ENCODE peak calls at places on chromosome 18, in seven cellular contexts. F is stimulated activated CD8-positive, alpha-beta memory T cell treated with anti-CD3 and anti-CD28 coated beads, Interleukin-2, amount 100 ng/mL, for 48 hours; I is COR-L47; B is NCI-H2029 treated with DMSO at 0.1 percent for 48 hours; W is activated T-helper 9 cell treated with anti-CD3 and anti-CD28 coated beads, Interleukin-2, amount 50 U/mL, for 16 hours; D is Right ventricle myocardium superior; R is lower lobe of right lung. P is an unnamed sample.

GRCh38 chr18:25298853-25299274 is 53.1 kb downstream of the ZNF521 start:
- DNase-seq in R (no peak), I (no peak), B (no peak), W (no peak), D (peak), F (no peak), P (no peak)

GRCh38 chr18:67845035-67845434 is 328.5 kb upstream of the DSEL start:
- DNase-seq in R (no peak), F (no peak), D (no peak), W (no peak), I (no peak), B (no peak), P (no peak)

GRCh38 chr18:50560681-50561629 is 1.1 kb downstream of the MAPK4 start:
- DNase-seq in I (peak), F (no peak), B (no peak), D (peak), W (no peak), R (no peak), P (no peak)

GRCh38 chr18:46555213-46555612 is 101.8 kb downstream of the LOXHD1 start:
- DNase-seq in I (no peak), D (no peak), F (no peak), R (no peak), W (no peak), B (no peak), P (no peak)

GRCh38 chr18:47204908-47205522 is 28.9 kb upstream of the IER3IP1 start:
- DNase-seq in D (no peak), F (peak), I (peak), R (no peak), W (no peak), B (peak), P (no peak)

GRCh38 chr18:58584219-58585127 is 44.4 kb downstream of the ALPK2 start:
- DNase-seq in F (no peak), B (no peak), D (no peak), R (no peak), I (no peak), W (no peak), P (no peak)

GRCh38 chr18:41753826-41754225 is 201.2 kb upstream of the PIK3C3 start:
- DNase-seq in W (no peak), D (no peak), B (no peak), F (no peak), R (no peak), I (no peak), P (no peak)

GRCh38 chr18:79248495-79249078 is 147.1 kb upstream of the NFATC1 start:
- DNase-seq in W (no peak), I (no peak), D (no peak), F (no peak), R (no peak), B (no peak), P (no peak)

GRCh38 chr18:3703732-3704176 is 253.8 kb downstream of the TGIF1 start:
- DNase-seq in D (peak), I (peak), F (no peak), R (peak), W (no peak), B (no peak), P (no peak)

P was measured in RWPE2.